ENCODE peak calls at places on chromosome 18, in ten cellular contexts. M is tibial artery, J is DND-41, I is adrenal gland, B is H9, T is keratinocyte, Y is heart left ventricle, N is WTC11, X is mesothelial cell of epicardium, U is uterus. R is an unnamed sample.

GRCh38 chr18:28854964-28855363 is 678.0 kb upstream of the CDH2 start:
- DNase-seq in B (no peak), Y (no peak), X (no peak), I (no peak), M (no peak), N (no peak), J (no peak), U (no peak), T (no peak), R (no peak)

GRCh38 chr18:57959278-57959677 is 84.7 kb upstream of the NEDD4L start:
- DNase-seq in J (no peak), I (peak), M (no peak), N (no peak), U (no peak), T (no peak), X (no peak), Y (no peak), B (peak), R (peak)

GRCh38 chr18:60413944-60414547 is 41.5 kb upstream of the MC4R start:
- DNase-seq in B (peak), T (no peak), J (peak), M (no peak), X (no peak), Y (no peak), U (no peak), I (no peak), N (peak), R (no peak)

GRCh38 chr18:1104265-1104792 is 199.7 kb downstream of the ADCYAP1 start:
- DNase-seq in U (no peak), M (no peak), X (no peak), J (no peak), B (no peak), I (no peak), T (no peak), Y (no peak), N (no peak), R (no peak)

GRCh38 chr18:54802178-54802577 is 26.1 kb upstream of the RAB27B start:
- DNase-seq in N (no peak), X (no peak), Y (no peak), J (no peak), M (no peak), T (no peak), B (no peak), I (no peak), U (no peak), R (no peak)

GRCh38 chr18:54616220-54616848 is 25.3 kb downstream of the DYNAP start:
- DNase-seq in M (no peak), I (no peak), J (no peak), B (no peak), X (no peak), Y (no peak), T (no peak), U (no peak), N (no peak), R (no peak)

GRCh38 chr18:46555724-46556123 is 101.3 kb downstream of the LOXHD1 start:
- DNase-seq in T (no peak), J (peak), Y (peak), N (peak), I (no peak), U (no peak), B (peak), X (no peak), M (no peak), R (no peak)

GRCh38 chr18:2979871-2980606 is 32.9 kb downstream of the LPIN2 start:
- DNase-seq in N (no peak), X (no peak), I (no peak), J (no peak), M (no peak), B (no peak), T (no peak), U (no peak), Y (no peak), R (no peak)

GRCh38 chr18:33603434-33603833 is 25.4 kb downstream of the ASXL3 start:
- DNase-seq in T (no peak), X (no peak), U (no peak), M (no peak), N (no peak), J (no peak), I (no peak), B (no peak), Y (no peak), R (no peak)

GRCh38 chr18:33600846-33601245 is 22.8 kb downstream of the ASXL3 start:
- DNase-seq in I (no peak), N (no peak), M (no peak), T (no peak), U (no peak), Y (no peak), J (no peak), X (no peak), B (no peak), R (no peak)

GRCh38 chr18:33605250-33605649 is 27.2 kb downstream of the ASXL3 start:
- DNase-seq in N (no peak), T (no peak), J (no peak), B (no peak), Y (no peak), I (no peak), U (no peak), X (no peak), M (no peak), R (no peak)

GRCh38 chr18:33611525-33612135 is 33.6 kb downstream of the ASXL3 start:
- DNase-seq in Y (no peak), X (no peak), J (no peak), N (no peak), T (no peak), U (no peak), I (no peak), B (no peak), M (no peak), R (no peak)

GRCh38 chr18:33606621-33607020 is 28.6 kb downstream of the ASXL3 start:
- DNase-seq in X (no peak), J (no peak), B (no peak), U (no peak), I (no peak), N (no peak), T (no peak), M (no peak), Y (no peak), R (no peak)
- TF ChIP-seq CTCF in X (no peak), J (peak), B (peak), U (no peak), I (no peak), N (peak), T (no peak), M (no peak), Y (no peak), R (no peak)

DNA sequence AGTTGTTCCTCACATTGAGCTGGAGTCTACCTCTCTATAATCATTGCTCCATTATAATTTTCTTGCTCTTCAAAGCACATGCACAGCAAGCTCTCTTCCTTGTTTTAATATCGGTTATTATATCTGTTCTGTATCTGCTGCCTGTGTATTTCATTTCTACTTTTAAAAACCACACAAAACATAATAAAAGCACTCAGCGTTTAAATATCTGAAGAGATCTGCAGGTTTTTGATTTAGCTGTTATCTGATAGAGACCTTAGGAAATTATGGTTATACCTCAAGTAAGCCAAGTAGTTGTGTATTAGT is 49.0 kb downstream of the SERPINB7 start:
- DNase-seq in U (no peak), X (no peak), Y (no peak), M (no peak), T (no peak), B (no peak), J (no peak), N (no peak), I (no peak), R (no peak)
- TF ChIP-seq CTCF in U (no peak), X (no peak), Y (no peak), M (no peak), T (no peak), B (peak), J (no peak), N (peak), I (no peak), R (no peak)

GRCh38 chr18:71849407-71849806 is 694.7 kb downstream of the CBLN2 start:
- DNase-seq in M (no peak), T (no peak), I (no peak), U (no peak), J (no peak), B (peak), Y (no peak), N (peak), X (no peak), R (no peak)
- TF ChIP-seq CTCF in M (no peak), T (no peak), I (no peak), U (no peak), J (no peak), B (peak), Y (no peak), N (peak), X (no peak), R (no peak)

GRCh38 chr18:34003687-34004086 is 221.0 kb downstream of the NOL4 start:
- DNase-seq in N (peak), I (no peak), M (no peak), U (no peak), Y (no peak), J (no peak), B (peak), T (no peak), X (no peak), R (no peak)
- TF ChIP-seq CTCF in N (no peak), I (no peak), M (no peak), U (no peak), Y (no peak), J (no peak), B (no peak), T (no peak), X (no peak), R (no peak)

DNA sequence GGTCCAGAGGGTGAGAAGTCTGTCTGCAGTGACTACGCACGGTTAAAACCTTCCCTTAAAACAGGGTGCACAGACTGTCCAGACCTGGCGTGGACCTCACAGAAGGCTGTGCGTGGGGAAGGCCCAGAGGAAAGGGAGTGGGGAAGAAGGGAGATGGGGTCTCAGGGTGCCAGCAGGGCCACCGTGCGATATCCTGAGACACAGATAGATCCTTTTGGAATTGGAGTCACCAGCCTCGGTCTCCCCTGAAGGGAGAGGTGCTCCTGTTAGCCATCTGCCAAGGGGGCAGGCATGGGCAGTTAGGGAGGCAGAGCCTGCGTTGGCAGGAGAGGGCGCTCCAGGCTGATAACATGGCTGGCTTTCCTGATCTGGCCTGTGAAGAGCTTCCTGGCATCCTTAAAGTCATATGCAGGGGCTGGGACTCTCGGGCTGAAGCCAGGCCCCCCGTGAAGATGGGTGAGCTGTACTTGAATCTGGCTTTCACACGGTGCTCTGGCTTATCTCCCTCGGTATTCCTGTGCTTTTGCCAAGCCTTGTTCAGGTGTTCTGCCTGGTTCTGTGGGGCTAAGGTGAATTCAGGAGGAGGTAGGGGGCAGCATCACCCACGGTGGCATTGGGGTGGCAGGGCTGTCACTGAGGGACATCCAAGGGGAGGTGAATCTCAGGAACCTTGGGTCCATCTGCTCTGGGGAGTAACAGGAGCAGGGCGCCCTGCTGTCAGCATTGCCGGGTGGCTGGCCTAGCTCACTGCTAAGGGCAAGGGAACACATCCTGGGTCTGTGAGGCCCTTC is 107.2 kb upstream of the SMAD2 start:
- DNase-seq in J (no peak), N (peak), I (peak), M (peak), Y (peak), U (no peak), T (no peak), X (no peak), B (peak), R (no peak)
- TF ChIP-seq CTCF in J (peak), N (no peak), I (no peak), M (no peak), Y (peak), U (no peak), T (peak), X (no peak), B (peak), R (peak)

DNA sequence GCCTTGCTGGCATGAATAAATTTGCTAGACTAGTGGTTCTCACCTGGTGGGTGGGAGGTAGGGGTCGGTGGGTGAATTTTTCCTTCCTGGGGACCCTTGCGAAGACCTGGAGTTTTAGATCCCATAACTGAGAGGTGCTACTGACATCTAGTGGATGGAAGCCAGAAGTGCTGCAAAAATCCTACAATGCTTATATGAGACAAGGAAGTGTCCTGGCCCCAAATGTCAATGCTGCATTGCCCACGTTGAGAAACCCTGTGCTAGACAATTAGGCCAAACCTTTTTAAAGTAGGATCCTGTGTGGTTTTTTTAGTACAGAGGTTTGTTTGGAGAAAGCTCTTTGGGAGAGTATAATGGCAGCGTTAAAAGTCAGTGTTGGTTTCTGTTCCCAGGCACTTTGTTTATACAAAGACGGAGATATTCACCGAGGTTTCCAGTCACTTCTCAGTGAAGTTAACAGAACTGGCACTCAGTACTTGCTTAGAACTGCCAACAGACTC is 9.6 kb downstream of the SERPINB8 start:
- DNase-seq in J (peak), N (peak), T (no peak), U (peak), M (no peak), X (peak), Y (no peak), I (peak), B (peak), R (peak)
- TF ChIP-seq CTCF in J (peak), N (peak), T (peak), U (peak), M (peak), X (peak), Y (peak), I (peak), B (peak), R (peak)

DNA sequence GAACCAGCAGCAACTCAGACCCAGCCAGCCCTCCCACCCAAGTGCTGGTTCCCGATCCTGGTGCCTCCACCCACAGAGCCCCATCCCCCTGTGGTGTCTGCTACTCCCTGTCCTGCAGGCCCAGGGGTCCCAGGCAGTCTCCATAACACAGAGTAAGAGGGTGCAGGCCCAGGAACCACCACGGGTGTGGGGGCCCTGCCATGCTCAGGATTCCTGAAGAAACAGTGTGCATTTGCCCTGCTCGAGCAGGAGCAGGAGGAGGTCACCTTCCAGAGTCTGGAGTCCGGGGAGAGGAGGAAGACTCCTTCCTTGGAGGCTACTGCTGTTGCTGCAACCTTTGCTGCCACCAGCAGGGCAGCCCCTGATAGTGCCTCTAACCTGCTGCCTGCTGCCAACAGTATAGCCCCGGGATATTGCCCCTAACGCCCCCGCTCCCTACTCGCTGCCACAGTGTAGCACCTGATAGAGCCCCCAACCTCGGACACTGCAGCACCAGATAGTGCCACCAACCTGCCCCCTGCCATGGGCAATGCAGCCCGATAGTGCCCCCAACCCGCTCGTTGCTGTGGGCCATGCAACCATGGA is 46.8 kb upstream of the ANKRD62 start:
- DNase-seq in Y (no peak), I (no peak), B (no peak), X (no peak), T (no peak), M (no peak), N (no peak), J (no peak), U (no peak), R (no peak)
- TF ChIP-seq CTCF in Y (no peak), I (no peak), B (peak), X (no peak), T (no peak), M (no peak), N (no peak), J (peak), U (no peak), R (no peak)

R was measured in AG09319.